ENCODE peak calls at places on chromosomes 5 and 9, in ten cellular contexts. X is ureter; E is left kidney; F is activated CD8-positive, alpha-beta memory T cell treated with anti-CD3 and anti-CD28 coated beads, Interleukin-2, amount 50 U/mL, for 48 hours; J is AG10803; G is GM04504; C is activated T-helper 1 cell treated with anti-CD3 and anti-CD28 coated beads, Interleukin-12 subunit alpha, Interleukin-12 subunit beta, Interleukin-2, Interleukin-4 antibody, amounts not matched to agents 30 ng/mL and 10 ng/mL and 1 ng/mL, durations not matched to agents 14 hours and 24 hours and 36 hours; L is OCI-LY7; I is anterior cingulate cortex; N is brain pericyte. Z is an unnamed sample.

GRCh38 chr9:121876658-121877271 is 216.3 kb downstream of the TTLL11 start:
- DNase-seq in G (no peak), I (no peak), J (peak; percentile 68), C (no peak), N (no peak), E (no peak), L (no peak), F (no peak), X (no peak), Z (no peak)

GRCh38 chr5:179268966-179269693 is 76.1 kb downstream of the ADAMTS2 start:
- DNase-seq in J (peak; percentile 56), C (no peak), X (peak; percentile 39), I (no peak), L (no peak), N (no peak), E (no peak), G (no peak), F (no peak), Z (no peak)

GRCh38 chr9:13274901-13275641 is 4.4 kb downstream of the MPDZ start:
- DNase-seq in X (no peak), F (no peak), L (no peak), J (peak; percentile 66), N (no peak), G (peak; percentile 8), E (no peak), I (no peak), C (no peak), Z (no peak)

GRCh38 chr9:134152488-134152887 is 11.9 kb downstream of the RNU6ATAC start:
- DNase-seq in J (no peak), G (no peak), E (no peak), C (no peak), F (no peak), X (no peak), N (no peak), I (no peak), L (no peak), Z (no peak)

GRCh38 chr9:126157826-126158431 is 168.7 kb upstream of the MVB12B start:
- DNase-seq in G (no peak), C (no peak), N (no peak), X (no peak), J (no peak), E (no peak), L (no peak), F (peak; percentile 12), I (no peak), Z (no peak)

GRCh38 chr5:94847726-94848125 is 229.3 kb downstream of the SLF1 start:
- DNase-seq in E (no peak), C (no peak), I (no peak), L (peak; percentile 76), G (no peak), J (no peak), N (no peak), F (no peak), X (no peak), Z (no peak)

GRCh38 chr5:9698849-9699240 is 68.7 kb upstream of the TAS2R1 start:
- DNase-seq in N (no peak), E (no peak), X (no peak), G (no peak), C (no peak), J (peak; percentile 62), I (no peak), F (no peak), L (no peak), Z (no peak)

GRCh38 chr9:33884856-33885701 is 68.1 kb downstream of the UBE2R2 start:
- DNase-seq in G (no peak), E (peak; percentile 57), L (no peak), J (peak; percentile 9), N (peak; percentile 29), I (no peak), C (no peak), F (no peak), X (no peak), Z (no peak)

Z was measured in HL-60.